ENCODE peak calls at places on chromosomes 2 and 18, in five cellular contexts. N is suprapubic skin, V is thyroid gland, J is uterus, F is tibial nerve. C is an unnamed sample.

GRCh38 chr18:30748541-30748940 is 294.0 kb downstream of the DSC3 start:
- DNase-seq in N (no peak), V (no peak), J (no peak), F (no peak), C (no peak)

GRCh38 chr2:24919100-24919976 is 699 bp downstream of the ADCY3 start:
- DNase-seq in N (no peak), V (peak; percentile 18), J (no peak), F (no peak), C (no peak)

GRCh38 chr2:67713376-67713775 is 316.2 kb downstream of the ETAA1 start:
- DNase-seq in N (no peak), V (no peak), J (no peak), F (no peak), C (no peak)

GRCh38 chr2:188414412-188414811 is 122.7 kb downstream of the GULP1 start:
- DNase-seq in N (no peak), V (no peak), J (no peak), F (no peak), C (no peak)

GRCh38 chr2:134253804-134254203 is at the start of gene MGAT5:
- DNase-seq in N (no peak), V (peak; percentile 27), J (peak; percentile 17), F (no peak), C (no peak)

GRCh38 chr2:146678516-146678915 is 1166.3 kb upstream of the ACVR2A start:
- DNase-seq in N (no peak), V (no peak), J (no peak), F (no peak), C (no peak)

GRCh38 chr18:54712315-54712714 is 116.0 kb upstream of the RAB27B start:
- DNase-seq in N (no peak), V (no peak), J (no peak), F (no peak), C (no peak)

GRCh38 chr18:26307161-26307773 is 81.0 kb downstream of the TAF4B start:
- DNase-seq in N (no peak), V (peak; percentile 8), J (no peak), F (no peak), C (no peak)

GRCh38 chr2:213162515-213163118 is 11.2 kb upstream of the IKZF2 start:
- DNase-seq in N (no peak), V (no peak), J (no peak), F (no peak), C (no peak)

GRCh38 chr18:34929336-34929780 is 111.9 kb upstream of the MAPRE2 start:
- DNase-seq in N (no peak), V (no peak), J (no peak), F (no peak), C (no peak)

GRCh38 chr2:127218843-127219715 is 1.0 kb downstream of the CYP27C1 start:
- DNase-seq in N (peak; percentile 65), V (no peak), J (no peak), F (no peak), C (no peak)

GRCh38 chr2:55926246-55926645 is 2.7 kb upstream of the EFEMP1 start:
- DNase-seq in N (no peak), V (no peak), J (no peak), F (no peak), C (no peak)

GRCh38 chr2:3827673-3828575 is 124.5 kb downstream of the DCDC2C start:
- DNase-seq in N (no peak), V (peak; percentile 22), J (no peak), F (no peak), C (no peak)

GRCh38 chr18:22324191-22325131 is 93.3 kb downstream of the CTAGE1 start:
- DNase-seq in N (no peak), V (peak; percentile 90), J (peak; percentile 53), F (no peak), C (no peak)

GRCh38 chr2:176261136-176261535 is 8.1 kb upstream of the MTX2 start:
- DNase-seq in N (no peak), V (no peak), J (no peak), F (no peak), C (no peak)

GRCh38 chr2:189407161-189407943 is 33.9 kb upstream of the WDR75 start:
- DNase-seq in N (no peak), V (no peak), J (peak; percentile 27), F (no peak), C (no peak)

GRCh38 chr2:242060212-242060835 is 190.8 kb downstream of the RTP5 start:
- DNase-seq in N (no peak), V (no peak), J (no peak), F (no peak), C (no peak)

GRCh38 chr2:238291550-238292281 is 3.3 kb upstream of the PER2 start:
- DNase-seq in N (no peak), V (no peak), J (no peak), F (no peak), C (no peak)

GRCh38 chr2:169565686-169566085 is 8.0 kb downstream of the FASTKD1 start:
- DNase-seq in N (no peak), V (no peak), J (no peak), F (no peak), C (no peak)

GRCh38 chr18:62737474-62737873 is 22.1 kb downstream of the PHLPP1 start:
- DNase-seq in N (no peak), V (no peak), J (no peak), F (no peak), C (no peak)

GRCh38 chr2:99694331-99694730 is 204.5 kb upstream of the REV1 start:
- DNase-seq in N (no peak), V (no peak), J (no peak), F (no peak), C (no peak)

GRCh38 chr18:48796491-48797205 is 154.1 kb downstream of the SMAD7 start:
- DNase-seq in N (peak; percentile 53), V (peak; percentile 24), J (no peak), F (peak; percentile 8), C (no peak)

GRCh38 chr2:1491751-1492150 is 78.5 kb downstream of the TPO start:
- DNase-seq in N (peak; percentile 20), V (no peak), J (no peak), F (no peak), C (no peak)

GRCh38 chr18:13165636-13166423 is 52.7 kb upstream of the LDLRAD4 start:
- DNase-seq in N (no peak), V (no peak), J (no peak), F (no peak), C (no peak)

GRCh38 chr18:3450358-3451107 is 561 bp downstream of the TGIF1 start:
- DNase-seq in N (peak; percentile 92), V (peak; percentile 76), J (peak; percentile 78), F (peak; percentile 47), C (peak; percentile 37)

GRCh38 chr18:33128581-33128980 is 311.9 kb downstream of the CCDC178 start:
- DNase-seq in N (no peak), V (no peak), J (no peak), F (no peak), C (no peak)

GRCh38 chr2:119766944-119767343 is 7.2 kb downstream of the PTPN4 start:
- DNase-seq in N (no peak), V (no peak), J (no peak), F (no peak), C (no peak)

GRCh38 chr2:37966326-37966725 is 41.2 kb downstream of the RMDN2 start:
- DNase-seq in N (no peak), V (no peak), J (no peak), F (no peak), C (no peak)

GRCh38 chr2:200446612-200447011 is 63.3 kb downstream of the KCTD18 start:
- DNase-seq in N (no peak), V (no peak), J (no peak), F (no peak), C (no peak)

GRCh38 chr2:56185101-56185581 is 1.4 kb downstream of the CCDC85A start:
- DNase-seq in N (no peak), V (peak; percentile 75), J (no peak), F (no peak), C (no peak)

GRCh38 chr2:96816127-96816835 is at the start of gene CNNM3:
- DNase-seq in N (peak; percentile 98), V (peak; percentile 97), J (peak; percentile 95), F (peak; percentile 97), C (peak; percentile 60)

GRCh38 chr2:189799531-189799930 is 15.3 kb downstream of the PMS1 start:
- DNase-seq in N (no peak), V (no peak), J (no peak), F (no peak), C (no peak)

GRCh38 chr2:57693965-57694364 is 352.6 kb upstream of the VRK2 start:
- DNase-seq in N (no peak), V (no peak), J (no peak), F (no peak), C (no peak)
- H3K27me3 ChIP-seq in N (no peaks in the 10 kb centered on the region), V (no peaks in the 10 kb centered on the region), J (no peaks in the 10 kb centered on the region), F (no peaks in the 10 kb centered on the region), C (no peaks in the 10 kb centered on the region)

GRCh38 chr18:711693-712400 is 583 bp downstream of the ENOSF1 start:
- DNase-seq in N (peak; percentile 90), V (peak; percentile 67), J (peak; percentile 79), F (peak; percentile 61), C (no peak)
- TF ChIP-seq POLR2A in N (peak; percentile 21), V (no peak), J (no peak), F (peak; percentile 39), C (no peak)

GRCh38 chr2:70957838-70958237 is 20.6 kb upstream of the ANKRD53 start:
- DNase-seq in N (no peak), V (no peak), J (peak; percentile 8), F (no peak), C (no peak)
- H3K27me3 ChIP-seq in N (peaks cover 23% of the 10 kb centered on the region), V (no peaks in the 10 kb centered on the region), J (no peaks in the 10 kb centered on the region), F (no peaks in the 10 kb centered on the region), C (peaks cover 82% of the 10 kb centered on the region)

GRCh38 chr2:239319261-239319661 is 81.6 kb downstream of the HDAC4 start:
- DNase-seq in N (peak; percentile 77), V (peak; percentile 40), J (peak; percentile 70), F (no peak), C (no peak)

GRCh38 chr2:239318091-239318725 is 82.6 kb downstream of the HDAC4 start:
- DNase-seq in N (peak; percentile 29), V (no peak), J (peak; percentile 15), F (no peak), C (no peak)

GRCh38 chr2:239318790-239319189 is 82.0 kb downstream of the HDAC4 start:
- DNase-seq in N (peak; percentile 54), V (no peak), J (peak; percentile 41), F (no peak), C (no peak)

GRCh38 chr2:239315308-239315707 is 85.5 kb downstream of the HDAC4 start:
- DNase-seq in N (no peak), V (no peak), J (peak; percentile 9), F (no peak), C (no peak)

DNA sequence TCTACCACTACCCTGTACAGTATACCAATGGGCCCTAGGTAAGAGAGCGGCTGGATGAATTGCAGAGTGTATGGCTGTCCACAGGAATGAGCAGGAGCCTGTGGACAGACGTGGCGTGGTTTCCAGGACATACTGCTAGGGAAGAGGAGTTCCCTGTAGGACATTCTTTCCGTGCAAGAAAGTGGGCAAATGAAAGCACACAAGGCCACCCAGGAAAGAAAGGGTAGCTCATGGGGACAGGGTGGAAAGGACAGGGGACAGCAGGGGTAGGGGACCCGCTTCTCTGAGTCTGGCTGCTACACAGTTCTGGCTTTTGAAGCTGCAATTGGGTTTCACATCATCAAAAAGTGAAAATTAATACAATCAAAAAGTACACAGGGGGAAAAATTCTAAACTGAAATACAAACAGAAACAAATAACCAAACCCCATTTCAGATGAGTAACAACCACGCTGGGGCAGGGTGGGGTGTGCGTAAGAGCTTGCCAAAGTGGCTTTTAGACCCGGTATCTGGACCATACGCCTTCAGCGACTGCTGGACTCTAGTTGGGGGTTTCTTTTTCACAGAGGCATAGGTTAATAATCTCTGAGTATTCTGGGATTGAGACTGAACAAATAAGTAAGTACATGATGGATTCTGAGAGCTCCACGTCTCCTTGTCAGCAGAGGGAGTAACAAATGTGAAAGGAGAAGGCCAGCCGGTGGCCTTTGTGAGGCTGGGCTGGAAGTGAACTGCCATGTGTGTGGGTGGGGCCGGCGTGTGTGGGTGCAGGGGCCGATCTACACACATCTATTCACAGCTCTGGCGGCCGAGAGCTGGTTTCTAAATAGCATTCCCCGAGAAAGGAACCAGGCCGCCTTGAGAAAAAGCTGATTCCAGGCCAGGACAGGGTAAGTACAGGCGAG is 84.0 kb downstream of the HDAC4 start:
- DNase-seq in N (peak; percentile 75), V (no peak), J (peak; percentile 65), F (no peak), C (no peak)
- TF ChIP-seq POLR2A in N (no peak), V (no peak), J (no peak), F (peak; percentile 46), C (no peak)

C was measured in esophagus squamous epithelium.